ENCODE peak calls at places on chromosomes 3 and 15, in nine cellular contexts. X, Q, A, V, I, E, G, D and R are unnamed samples. For H3K36me3, the result is how much of the 10 kb centered on the place peaks cover.

GRCh38 chr3:50336452-50337174 is 4.0 kb downstream of the RASSF1 start:
- DNase-seq in A (no peak), I (no peak), G (no peak), D (no peak), X (no peak), Q (peak), V (peak), E (no peak), R (no peak)

GRCh38 chr15:52493968-52494367 is 34.7 kb downstream of the MYO5A start:
- DNase-seq in V (no peak), X (no peak), E (no peak), I (no peak), Q (no peak), G (no peak), D (no peak), A (no peak), R (no peak)

GRCh38 chr3:126151562-126152302 is 28.7 kb downstream of the ALDH1L1 start:
- DNase-seq in D (no peak), A (no peak), G (no peak), Q (no peak), I (no peak), E (peak), V (no peak), X (no peak), R (no peak)

GRCh38 chr15:60799885-60800728 is 321.2 kb upstream of the ICE2 start:
- DNase-seq in Q (no peak), D (no peak), I (no peak), V (no peak), X (no peak), G (peak), E (no peak), A (no peak), R (no peak)

GRCh38 chr3:31010491-31010890 is 116.0 kb upstream of the GADL1 start:
- DNase-seq in X (no peak), Q (no peak), A (no peak), I (no peak), E (no peak), D (no peak), V (no peak), G (peak), R (no peak)

GRCh38 chr15:37824717-37825382 is 109.6 kb upstream of the TMCO5A start:
- DNase-seq in A (no peak), E (no peak), X (no peak), V (no peak), G (peak), D (peak), Q (no peak), I (no peak), R (no peak)

GRCh38 chr15:55791576-55792400 is 48.8 kb upstream of the PRTG start:
- DNase-seq in G (peak), V (no peak), E (no peak), X (peak), Q (no peak), I (no peak), A (no peak), D (no peak), R (peak)

GRCh38 chr15:71252036-71252898 is 137.0 kb downstream of the THSD4 start:
- DNase-seq in I (no peak), E (no peak), X (no peak), V (no peak), Q (no peak), D (peak), G (peak), A (no peak), R (no peak)

GRCh38 chr3:179168933-179169332 is 20.8 kb downstream of the PIK3CA start:
- DNase-seq in V (no peak), A (no peak), E (no peak), G (no peak), D (no peak), I (no peak), Q (no peak), X (no peak), R (no peak)

GRCh38 chr3:11716576-11717250 is 73.0 kb upstream of the VGLL4 start:
- DNase-seq in A (no peak), G (no peak), V (no peak), X (no peak), Q (peak), D (no peak), E (no peak), I (no peak), R (no peak)

GRCh38 chr15:49315543-49315942 is 107.5 kb upstream of the FGF7 start:
- DNase-seq in V (no peak), G (no peak), A (no peak), E (no peak), X (no peak), I (no peak), Q (peak), D (no peak), R (no peak)

GRCh38 chr15:74201656-74202420 is 749 bp downstream of the STRA6 start:
- DNase-seq in X (no peak), Q (no peak), D (no peak), A (no peak), I (no peak), E (no peak), V (no peak), G (peak), R (no peak)

GRCh38 chr15:99504823-99505551 is 60.8 kb upstream of the MEF2A start:
- DNase-seq in I (no peak), A (no peak), E (no peak), Q (peak), X (no peak), D (no peak), V (no peak), G (peak), R (no peak)

GRCh38 chr15:101162701-101163483 is 89.0 kb downstream of the CHSY1 start:
- DNase-seq in Q (no peak), D (peak), V (no peak), A (peak), G (no peak), X (peak), E (no peak), I (peak), R (no peak)

GRCh38 chr3:12139111-12139511 is 19.6 kb downstream of the TIMP4 start:
- DNase-seq in D (peak), I (no peak), Q (peak), G (peak), E (no peak), A (peak), V (no peak), X (no peak), R (peak)

GRCh38 chr3:42735609-42736008 is 33.0 kb upstream of the HHATL start:
- DNase-seq in D (no peak), A (no peak), Q (no peak), V (no peak), E (no peak), X (no peak), G (no peak), I (no peak), R (no peak)

GRCh38 chr3:95037097-95037496 is 974.2 kb downstream of the NSUN3 start:
- DNase-seq in A (no peak), Q (no peak), X (no peak), I (no peak), E (no peak), V (no peak), D (no peak), G (no peak), R (no peak)

GRCh38 chr15:62896969-62897486 is 145.5 kb upstream of the TPM1 start:
- DNase-seq in I (peak), D (peak), E (peak), A (peak), V (peak), G (peak), Q (no peak), X (peak), R (peak)

GRCh38 chr3:147651107-147651506 is 241.9 kb downstream of the ZIC1 start:
- DNase-seq in A (no peak), D (peak), G (peak), V (no peak), Q (no peak), X (no peak), I (peak), E (no peak), R (no peak)

GRCh38 chr3:168030488-168031054 is 65.2 kb downstream of the GOLIM4 start:
- DNase-seq in E (no peak), G (no peak), I (no peak), Q (no peak), D (no peak), V (no peak), A (no peak), X (no peak), R (no peak)

DNA sequence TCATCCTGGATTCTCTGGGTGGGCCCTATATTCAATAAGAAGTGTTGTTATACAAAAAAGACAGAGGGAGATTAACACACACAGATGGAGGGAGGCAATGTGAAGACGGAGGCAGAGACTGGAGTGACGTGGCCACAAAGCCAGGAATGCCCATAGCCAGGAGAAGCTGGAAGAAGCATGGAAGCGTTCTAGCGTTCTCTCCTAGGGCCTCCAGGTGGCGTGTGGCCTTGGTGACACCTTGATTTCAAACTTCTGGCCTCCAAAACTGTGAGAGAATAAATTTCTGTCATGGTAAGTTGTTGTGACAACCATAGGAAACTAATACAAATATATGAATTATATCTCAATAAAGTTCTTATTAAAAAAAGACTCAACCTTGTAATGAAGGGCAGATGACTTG is 21.3 kb downstream of the THBS1 start:
- DNase-seq in G (no peak), D (no peak), I (no peak), Q (peak), X (no peak), V (no peak), E (no peak), A (no peak), R (no peak)
- TF ChIP-seq CTCF in G (peak), D (no peak), I (no peak), Q (peak), X (no peak), V (no peak), E (no peak), A (no peak), R (no peak)

GRCh38 chr3:123137001-123137400 is 64.7 kb upstream of the SEC22A start:
- DNase-seq in X (no peak), Q (no peak), D (no peak), E (no peak), A (no peak), G (no peak), I (no peak), V (no peak), R (no peak)
- H3K36me3 ChIP-seq in X (under half), Q (under half), D (half or more), E (under half), A (under half), G (under half), I (under half), V (half or more), R (under half)

GRCh38 chr3:9948586-9948985 is 3.6 kb downstream of the PRRT3 start:
- DNase-seq in A (no peak), I (no peak), X (no peak), Q (no peak), E (no peak), G (no peak), V (no peak), D (no peak), R (no peak)

GRCh38 chr3:9944271-9944670 is 7.9 kb downstream of the PRRT3 start:
- DNase-seq in G (no peak), E (no peak), D (no peak), V (no peak), A (no peak), X (peak), I (no peak), Q (no peak), R (no peak)

GRCh38 chr3:9945358-9945757 is 6.8 kb downstream of the PRRT3 start:
- DNase-seq in E (no peak), X (no peak), I (no peak), G (no peak), Q (no peak), V (no peak), D (no peak), A (peak), R (no peak)

GRCh38 chr3:9947025-9947995 is 4.9 kb downstream of the PRRT3 start:
- DNase-seq in G (peak), I (peak), Q (peak), V (peak), E (peak), X (peak), D (peak), A (peak), R (peak)

DNA sequence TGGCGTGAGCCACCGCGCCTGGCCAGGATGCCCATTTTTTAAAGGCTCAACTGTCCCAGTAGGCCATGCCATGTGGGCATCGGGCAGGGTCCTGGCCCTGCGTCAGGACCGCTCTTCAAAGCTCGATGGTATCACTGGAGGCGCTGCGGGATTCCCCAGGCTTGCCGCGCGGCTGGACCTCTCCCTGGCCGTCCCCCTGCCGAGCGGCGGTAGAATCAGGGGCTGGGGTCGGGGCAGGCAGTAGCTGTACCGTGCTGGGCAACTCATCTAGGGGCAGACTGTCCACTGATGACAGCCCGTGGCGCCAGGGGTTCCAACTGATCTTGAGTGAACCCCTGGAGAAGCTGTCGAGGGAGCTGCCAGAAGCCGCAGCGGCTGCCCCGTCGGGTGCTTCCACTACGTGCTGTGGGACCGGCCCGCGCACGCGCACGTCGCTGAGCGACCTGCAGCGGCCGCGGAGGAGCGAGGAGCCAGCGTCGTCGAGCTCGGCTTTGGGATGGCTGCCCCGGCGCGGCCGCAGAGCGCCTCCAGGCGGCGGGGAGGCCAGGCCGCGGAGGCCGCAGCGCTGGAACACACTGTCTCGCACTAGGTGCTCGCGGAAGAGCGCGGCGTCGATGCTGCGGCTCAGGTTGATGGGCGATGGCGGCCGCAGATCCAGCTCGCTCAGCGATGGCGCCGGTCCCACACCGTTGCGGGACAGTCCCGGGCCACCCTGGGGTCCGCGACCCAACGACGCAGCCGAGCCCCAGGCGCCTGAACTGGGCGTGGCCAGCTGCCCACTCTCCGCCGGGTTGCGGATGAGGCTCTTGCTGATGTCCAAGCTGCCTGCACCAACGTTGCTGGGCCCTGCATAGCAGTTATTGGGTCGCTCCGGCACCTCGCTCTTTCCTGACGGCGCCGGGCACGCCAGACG is 5.8 kb downstream of the PRRT3 start:
- DNase-seq in X (peak), E (peak), V (peak), A (peak), D (peak), G (peak), Q (peak), I (peak), R (peak)
- TF ChIP-seq CTCF in X (peak), E (peak), V (peak), A (peak), D (peak), G (peak), Q (peak), I (peak), R (peak)

GRCh38 chr3:52265387-52265786 is 13.1 kb downstream of the WDR82 start:
- DNase-seq in A (no peak), I (no peak), V (no peak), E (no peak), X (no peak), D (no peak), G (no peak), Q (no peak), R (peak)
- H3K36me3 ChIP-seq in A (under half), I (half or more), V (half or more), E (under half), X (half or more), D (half or more), G (half or more), Q (half or more), R (half or more)

GRCh38 chr3:127987309-127987995 is 64.8 kb upstream of the SEC61A1 start:
- DNase-seq in I (no peak), E (no peak), A (no peak), Q (no peak), X (no peak), D (no peak), V (no peak), G (no peak), R (no peak)
- TF ChIP-seq CTCF in I (no peak), E (no peak), A (no peak), Q (no peak), X (no peak), D (no peak), V (no peak), G (no peak), R (no peak)

DNA sequence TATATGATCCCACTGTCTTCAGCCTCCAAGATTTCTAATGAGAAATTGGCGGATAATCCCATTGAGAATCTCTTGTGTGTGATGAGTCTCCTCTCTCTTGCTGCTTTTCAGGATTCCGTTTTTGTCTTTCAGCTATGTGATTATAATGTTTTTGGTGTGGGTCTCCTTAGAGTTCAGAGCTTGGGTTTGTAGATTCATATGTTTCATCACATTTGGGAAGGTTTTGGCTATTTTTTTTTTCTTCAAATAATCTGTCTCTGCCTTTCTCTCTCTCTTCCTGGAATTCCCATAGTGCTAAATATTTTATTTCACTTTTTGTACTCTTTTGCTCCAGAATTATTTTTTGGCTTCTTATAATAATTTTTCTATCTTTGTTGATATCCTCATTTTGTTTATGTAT is 40.4 kb downstream of the SACM1L start:
- DNase-seq in I (no peak), Q (no peak), E (no peak), A (no peak), G (no peak), D (no peak), V (no peak), X (no peak), R (no peak)
- H3K36me3 ChIP-seq in I (half or more), Q (under half), E (under half), A (under half), G (under half), D (half or more), V (half or more), X (half or more), R (under half)